ENCODE peak calls at places on chromosomes 3 and 15, in nine cellular contexts. One of them, this sample, is unnamed.
A peak's percentile ranks its signal among the peaks of the same experiment; 100 is the strongest.

GRCh38 chr3:115784739-115785571 is 161.6 kb downstream of the GAP43 start:
- DNase-seq in neural progenitor cell: no peak
- DNase-seq in RWPE2: no peak
- DNase-seq in ovary: no peak
- DNase-seq in fibroblast of lung: peak; percentile 75
- DNase-seq in adrenal gland: peak; percentile 59
- DNase-seq in left ventricle myocardium inferior: no peak
- DNase-seq in psoas muscle: no peak
- DNase-seq in sigmoid colon: no peak
- DNase-seq in this sample: no peak

GRCh38 chr15:92395557-92395956 is 1.9 kb downstream of the ST8SIA2 start:
- DNase-seq in sigmoid colon: no peak
- DNase-seq in psoas muscle: no peak
- DNase-seq in neural progenitor cell: no peak
- DNase-seq in ovary: no peak
- DNase-seq in adrenal gland: no peak
- DNase-seq in RWPE2: no peak
- DNase-seq in fibroblast of lung: no peak
- DNase-seq in left ventricle myocardium inferior: no peak
- DNase-seq in this sample: no peak

GRCh38 chr3:118760611-118761606 is 273.7 kb downstream of the IGSF11 start:
- DNase-seq in psoas muscle: no peak
- DNase-seq in ovary: no peak
- DNase-seq in RWPE2: no peak
- DNase-seq in sigmoid colon: no peak
- DNase-seq in adrenal gland: no peak
- DNase-seq in neural progenitor cell: peak; percentile 43
- DNase-seq in left ventricle myocardium inferior: no peak
- DNase-seq in fibroblast of lung: peak; percentile 8
- DNase-seq in this sample: no peak

GRCh38 chr3:52483577-52484495 is 11.3 kb upstream of the STAB1 start:
- DNase-seq in ovary: peak; percentile 79
- DNase-seq in adrenal gland: peak; percentile 89
- DNase-seq in left ventricle myocardium inferior: no peak
- DNase-seq in psoas muscle: no peak
- DNase-seq in neural progenitor cell: no peak
- DNase-seq in sigmoid colon: no peak
- DNase-seq in fibroblast of lung: peak; percentile 84
- DNase-seq in RWPE2: no peak
- DNase-seq in this sample: no peak

GRCh38 chr3:56593455-56594158 is 36.6 kb downstream of the CCDC66 start:
- DNase-seq in ovary: no peak
- DNase-seq in psoas muscle: no peak
- DNase-seq in sigmoid colon: no peak
- DNase-seq in fibroblast of lung: no peak
- DNase-seq in neural progenitor cell: no peak
- DNase-seq in adrenal gland: no peak
- DNase-seq in RWPE2: no peak
- DNase-seq in left ventricle myocardium inferior: no peak
- DNase-seq in this sample: no peak

GRCh38 chr3:177263615-177264365 is 66.5 kb upstream of the TBL1XR1 start:
- DNase-seq in neural progenitor cell: no peak
- DNase-seq in ovary: no peak
- DNase-seq in fibroblast of lung: peak; percentile 51
- DNase-seq in left ventricle myocardium inferior: no peak
- DNase-seq in sigmoid colon: no peak
- DNase-seq in adrenal gland: no peak
- DNase-seq in RWPE2: no peak
- DNase-seq in psoas muscle: no peak
- DNase-seq in this sample: no peak

GRCh38 chr3:105187340-105187739 is 179.4 kb upstream of the ALCAM start:
- DNase-seq in fibroblast of lung: no peak
- DNase-seq in left ventricle myocardium inferior: no peak
- DNase-seq in ovary: no peak
- DNase-seq in sigmoid colon: no peak
- DNase-seq in neural progenitor cell: no peak
- DNase-seq in psoas muscle: no peak
- DNase-seq in RWPE2: no peak
- DNase-seq in adrenal gland: no peak
- DNase-seq in this sample: no peak

GRCh38 chr3:109117939-109118338 is at the start of gene MORC1:
- DNase-seq in psoas muscle: peak; percentile 46
- DNase-seq in left ventricle myocardium inferior: no peak
- DNase-seq in sigmoid colon: no peak
- DNase-seq in RWPE2: peak; percentile 34
- DNase-seq in adrenal gland: no peak
- DNase-seq in neural progenitor cell: no peak
- DNase-seq in fibroblast of lung: no peak
- DNase-seq in ovary: no peak
- DNase-seq in this sample: peak; percentile 67

GRCh38 chr15:31280037-31280830 is 46.4 kb upstream of the KLF13 start:
- DNase-seq in psoas muscle: peak; percentile 55
- DNase-seq in adrenal gland: peak; percentile 53
- DNase-seq in fibroblast of lung: no peak
- DNase-seq in RWPE2: peak; percentile 55
- DNase-seq in left ventricle myocardium inferior: no peak
- DNase-seq in ovary: peak; percentile 19
- DNase-seq in sigmoid colon: peak; percentile 67
- DNase-seq in neural progenitor cell: no peak
- DNase-seq in this sample: peak; percentile 68

GRCh38 chr3:64031540-64032533 is 8.5 kb upstream of the PSMD6 start:
- DNase-seq in RWPE2: no peak
- DNase-seq in sigmoid colon: no peak
- DNase-seq in neural progenitor cell: no peak
- DNase-seq in psoas muscle: no peak
- DNase-seq in fibroblast of lung: no peak
- DNase-seq in ovary: no peak
- DNase-seq in left ventricle myocardium inferior: no peak
- DNase-seq in adrenal gland: no peak
- DNase-seq in this sample: no peak

GRCh38 chr3:69326821-69327433 is 59.0 kb downstream of the FRMD4B start:
- DNase-seq in RWPE2: no peak
- DNase-seq in neural progenitor cell: no peak
- DNase-seq in psoas muscle: no peak
- DNase-seq in ovary: no peak
- DNase-seq in left ventricle myocardium inferior: no peak
- DNase-seq in adrenal gland: no peak
- DNase-seq in sigmoid colon: no peak
- DNase-seq in fibroblast of lung: no peak
- DNase-seq in this sample: no peak

GRCh38 chr3:190486201-190486865 is 27.6 kb upstream of the IL1RAP start:
- DNase-seq in sigmoid colon: no peak
- DNase-seq in RWPE2: no peak
- DNase-seq in fibroblast of lung: peak; percentile 14
- DNase-seq in ovary: no peak
- DNase-seq in adrenal gland: no peak
- DNase-seq in left ventricle myocardium inferior: no peak
- DNase-seq in neural progenitor cell: no peak
- DNase-seq in psoas muscle: no peak
- DNase-seq in this sample: no peak

GRCh38 chr3:125128861-125129501 is 73.2 kb upstream of the HEG1 start:
- DNase-seq in sigmoid colon: peak; percentile 59
- DNase-seq in RWPE2: no peak
- DNase-seq in fibroblast of lung: peak; percentile 95
- DNase-seq in neural progenitor cell: no peak
- DNase-seq in psoas muscle: no peak
- DNase-seq in left ventricle myocardium inferior: no peak
- DNase-seq in adrenal gland: no peak
- DNase-seq in ovary: no peak
- DNase-seq in this sample: no peak

GRCh38 chr3:145326666-145327065 is 834.3 kb downstream of the PLOD2 start:
- DNase-seq in psoas muscle: no peak
- DNase-seq in ovary: no peak
- DNase-seq in adrenal gland: no peak
- DNase-seq in sigmoid colon: no peak
- DNase-seq in RWPE2: no peak
- DNase-seq in left ventricle myocardium inferior: no peak
- DNase-seq in fibroblast of lung: no peak
- DNase-seq in neural progenitor cell: no peak
- DNase-seq in this sample: no peak

GRCh38 chr15:43329960-43330779 is at the start of gene LCMT2:
- DNase-seq in ovary: peak; percentile 94
- DNase-seq in RWPE2: peak; percentile 95
- DNase-seq in sigmoid colon: peak; percentile 98
- DNase-seq in fibroblast of lung: peak; percentile 96
- DNase-seq in left ventricle myocardium inferior: peak; percentile 92
- DNase-seq in neural progenitor cell: peak; percentile 96
- DNase-seq in psoas muscle: peak; percentile 97
- DNase-seq in adrenal gland: peak; percentile 96
- DNase-seq in this sample: peak; percentile 96

GRCh38 chr15:64144192-64144564 is 7.4 kb upstream of the SNX22 start:
- DNase-seq in RWPE2: no peak
- DNase-seq in left ventricle myocardium inferior: no peak
- DNase-seq in neural progenitor cell: no peak
- DNase-seq in psoas muscle: no peak
- DNase-seq in sigmoid colon: peak; percentile 30
- DNase-seq in adrenal gland: no peak
- DNase-seq in ovary: no peak
- DNase-seq in fibroblast of lung: no peak
- DNase-seq in this sample: no peak

GRCh38 chr3:22475665-22476064 is 724.7 kb upstream of the ZNF385D start:
- DNase-seq in fibroblast of lung: no peak
- DNase-seq in left ventricle myocardium inferior: no peak
- DNase-seq in RWPE2: no peak
- DNase-seq in neural progenitor cell: no peak
- DNase-seq in adrenal gland: no peak
- DNase-seq in sigmoid colon: no peak
- DNase-seq in psoas muscle: no peak
- DNase-seq in ovary: no peak
- DNase-seq in this sample: no peak

GRCh38 chr3:48414376-48415250 is 15.3 kb downstream of the PLXNB1 start:
- DNase-seq in fibroblast of lung: no peak
- DNase-seq in adrenal gland: no peak
- DNase-seq in neural progenitor cell: no peak
- DNase-seq in ovary: peak; percentile 40
- DNase-seq in psoas muscle: peak; percentile 28
- DNase-seq in left ventricle myocardium inferior: no peak
- DNase-seq in RWPE2: no peak
- DNase-seq in sigmoid colon: peak; percentile 81
- DNase-seq in this sample: peak; percentile 63

GRCh38 chr15:96054029-96054428 is 276.5 kb upstream of the NR2F2 start:
- DNase-seq in sigmoid colon: no peak
- DNase-seq in psoas muscle: no peak
- DNase-seq in fibroblast of lung: no peak
- DNase-seq in adrenal gland: no peak
- DNase-seq in ovary: no peak
- DNase-seq in RWPE2: no peak
- DNase-seq in neural progenitor cell: no peak
- DNase-seq in left ventricle myocardium inferior: no peak
- DNase-seq in this sample: no peak

GRCh38 chr3:147244397-147244796 is 161.9 kb downstream of the ZIC4 start:
- DNase-seq in ovary: no peak
- DNase-seq in psoas muscle: no peak
- DNase-seq in fibroblast of lung: no peak
- DNase-seq in neural progenitor cell: no peak
- DNase-seq in adrenal gland: no peak
- DNase-seq in RWPE2: no peak
- DNase-seq in sigmoid colon: no peak
- DNase-seq in left ventricle myocardium inferior: no peak
- DNase-seq in this sample: no peak
- H3K4me1 ChIP-seq in ovary: no peaks in the 10 kb centered on the region
- H3K4me1 ChIP-seq in psoas muscle: no peaks in the 10 kb centered on the region
- H3K4me1 ChIP-seq in fibroblast of lung: no peaks in the 10 kb centered on the region
- H3K4me1 ChIP-seq in neural progenitor cell: no peaks in the 10 kb centered on the region
- H3K4me1 ChIP-seq in adrenal gland: no peaks in the 10 kb centered on the region
- H3K4me1 ChIP-seq in RWPE2: no peaks in the 10 kb centered on the region
- H3K4me1 ChIP-seq in sigmoid colon: no peaks in the 10 kb centered on the region
- H3K4me1 ChIP-seq in left ventricle myocardium inferior: no peaks in the 10 kb centered on the region
- H3K4me1 ChIP-seq in this sample: no peaks in the 10 kb centered on the region

GRCh38 chr15:89714775-89715174 is 24.2 kb downstream of the WDR93 start:
- DNase-seq in adrenal gland: no peak
- DNase-seq in left ventricle myocardium inferior: no peak
- DNase-seq in neural progenitor cell: no peak
- DNase-seq in sigmoid colon: no peak
- DNase-seq in RWPE2: no peak
- DNase-seq in fibroblast of lung: no peak
- DNase-seq in psoas muscle: no peak
- DNase-seq in ovary: no peak
- DNase-seq in this sample: no peak
- TF ChIP-seq CTCF in adrenal gland: no peak
- TF ChIP-seq CTCF in left ventricle myocardium inferior: no peak
- TF ChIP-seq CTCF in neural progenitor cell: no peak
- TF ChIP-seq CTCF in sigmoid colon: no peak
- TF ChIP-seq CTCF in RWPE2: no peak
- TF ChIP-seq CTCF in fibroblast of lung: no peak
- TF ChIP-seq CTCF in psoas muscle: no peak
- TF ChIP-seq CTCF in ovary: no peak
- TF ChIP-seq CTCF in this sample: no peak

GRCh38 chr15:84604804-84605203 is 4.0 kb downstream of the ZSCAN2 start:
- DNase-seq in fibroblast of lung: no peak
- DNase-seq in left ventricle myocardium inferior: no peak
- DNase-seq in adrenal gland: no peak
- DNase-seq in neural progenitor cell: no peak
- DNase-seq in psoas muscle: no peak
- DNase-seq in sigmoid colon: no peak
- DNase-seq in ovary: no peak
- DNase-seq in RWPE2: no peak
- DNase-seq in this sample: no peak
- H3K4me3 ChIP-seq in fibroblast of lung: no peak overlapping the region
- H3K4me3 ChIP-seq in left ventricle myocardium inferior: no peak overlapping the region
- H3K4me3 ChIP-seq in adrenal gland: no peak overlapping the region
- H3K4me3 ChIP-seq in neural progenitor cell: no peak overlapping the region
- H3K4me3 ChIP-seq in psoas muscle: no peak overlapping the region
- H3K4me3 ChIP-seq in sigmoid colon: no peak overlapping the region
- H3K4me3 ChIP-seq in ovary: no peak overlapping the region
- H3K4me3 ChIP-seq in RWPE2: no peak overlapping the region
- H3K4me3 ChIP-seq in this sample: no peak overlapping the region

GRCh38 chr3:10248184-10248983 is at the start of gene TATDN2:
- DNase-seq in adrenal gland: peak; percentile 98
- DNase-seq in RWPE2: peak; percentile 96
- DNase-seq in sigmoid colon: peak; percentile 99
- DNase-seq in ovary: peak; percentile 98
- DNase-seq in neural progenitor cell: peak; percentile 98
- DNase-seq in psoas muscle: peak; percentile 98
- DNase-seq in left ventricle myocardium inferior: peak; percentile 98
- DNase-seq in fibroblast of lung: peak; percentile 95
- DNase-seq in this sample: peak; percentile 99

GRCh38 chr3:10248984-10249748 is 907 bp downstream of the TATDN2 start:
- DNase-seq in RWPE2: peak; percentile 70
- DNase-seq in ovary: peak; percentile 54
- DNase-seq in fibroblast of lung: peak; percentile 4
- DNase-seq in neural progenitor cell: peak; percentile 55
- DNase-seq in adrenal gland: peak; percentile 58
- DNase-seq in left ventricle myocardium inferior: no peak
- DNase-seq in psoas muscle: peak; percentile 64
- DNase-seq in sigmoid colon: peak; percentile 77
- DNase-seq in this sample: peak; percentile 78

GRCh38 chr3:10251006-10251405 is 2.7 kb downstream of the TATDN2 start:
- DNase-seq in left ventricle myocardium inferior: no peak
- DNase-seq in RWPE2: no peak
- DNase-seq in fibroblast of lung: no peak
- DNase-seq in ovary: no peak
- DNase-seq in neural progenitor cell: no peak
- DNase-seq in psoas muscle: no peak
- DNase-seq in adrenal gland: no peak
- DNase-seq in sigmoid colon: no peak
- DNase-seq in this sample: no peak

GRCh38 chr3:10247679-10248183 is 528 bp upstream of the TATDN2 start:
- DNase-seq in sigmoid colon: no peak
- DNase-seq in RWPE2: no peak
- DNase-seq in neural progenitor cell: no peak
- DNase-seq in fibroblast of lung: no peak
- DNase-seq in left ventricle myocardium inferior: no peak
- DNase-seq in psoas muscle: no peak
- DNase-seq in adrenal gland: no peak
- DNase-seq in ovary: peak; percentile 44
- DNase-seq in this sample: no peak

GRCh38 chr3:10249833-10250232 is 1.6 kb downstream of the TATDN2 start:
- DNase-seq in psoas muscle: no peak
- DNase-seq in sigmoid colon: no peak
- DNase-seq in fibroblast of lung: peak; percentile 44
- DNase-seq in RWPE2: no peak
- DNase-seq in neural progenitor cell: no peak
- DNase-seq in adrenal gland: no peak
- DNase-seq in ovary: no peak
- DNase-seq in left ventricle myocardium inferior: no peak
- DNase-seq in this sample: no peak
- H3K4me1 ChIP-seq in psoas muscle: peaks cover 13% of the 10 kb centered on the region
- H3K4me1 ChIP-seq in sigmoid colon: no peaks in the 10 kb centered on the region
- H3K4me1 ChIP-seq in fibroblast of lung: peaks cover 5% of the 10 kb centered on the region
- H3K4me1 ChIP-seq in RWPE2: peaks cover 5% of the 10 kb centered on the region
- H3K4me1 ChIP-seq in neural progenitor cell: peaks cover 14% of the 10 kb centered on the region
- H3K4me1 ChIP-seq in adrenal gland: peaks cover 38% of the 10 kb centered on the region
- H3K4me1 ChIP-seq in ovary: peaks cover 9% of the 10 kb centered on the region
- H3K4me1 ChIP-seq in left ventricle myocardium inferior: peaks cover 51% of the 10 kb centered on the region
- H3K4me1 ChIP-seq in this sample: peaks cover 10% of the 10 kb centered on the region